ENCODE peak calls at places on chromosomes 13 and 19, in seven cellular contexts. S, Z, Q, G, J, L and D are unnamed samples.

GRCh38 chr13:54287062-54287764 is 1258.6 kb downstream of the OLFM4 start:
- DNase-seq in L (no peak), J (no peak), Z (no peak), S (no peak), G (no peak), Q (no peak), D (no peak)

GRCh38 chr19:13001502-13002388 is 6.5 kb downstream of the NFIX start:
- DNase-seq in J (peak; percentile 76), Z (peak; percentile 84), S (peak; percentile 85), Q (peak; percentile 61), L (peak; percentile 85), G (peak; percentile 71), D (no peak)

GRCh38 chr19:11251650-11252314 is 10.5 kb downstream of the DOCK6 start:
- DNase-seq in S (no peak), L (no peak), Z (no peak), Q (no peak), J (peak; percentile 55), G (no peak), D (no peak)

GRCh38 chr13:20487927-20488326 is 37.7 kb downstream of the CRYL1 start:
- DNase-seq in L (no peak), Z (no peak), G (no peak), S (no peak), J (no peak), Q (no peak), D (no peak)

GRCh38 chr13:25300861-25301346 is 521 bp upstream of the NUP58 start:
- DNase-seq in Q (peak; percentile 42), S (peak; percentile 62), J (peak; percentile 33), G (no peak), Z (no peak), L (peak; percentile 83), D (peak; percentile 52)

GRCh38 chr19:2345076-2345475 is 15.0 kb upstream of the TMPRSS9 start:
- DNase-seq in Q (no peak), G (no peak), Z (no peak), L (no peak), J (no peak), S (no peak), D (no peak)

GRCh38 chr19:49546825-49547565 is 19.2 kb downstream of the RCN3 start:
- DNase-seq in S (peak; percentile 86), Z (peak; percentile 68), Q (peak; percentile 74), G (peak; percentile 74), L (no peak), J (peak; percentile 76), D (peak; percentile 83)

GRCh38 chr13:99800004-99800403 is 171.6 kb downstream of the ZIC5 start:
- DNase-seq in Z (no peak), S (no peak), L (no peak), J (no peak), Q (no peak), G (no peak), D (no peak)

GRCh38 chr13:94433055-94433947 is 46.2 kb downstream of the DCT start:
- DNase-seq in J (no peak), G (no peak), Z (no peak), S (no peak), Q (no peak), L (no peak), D (no peak)

GRCh38 chr13:40589285-40590109 is 76.9 kb downstream of the FOXO1 start:
- DNase-seq in J (peak; percentile 56), L (no peak), Z (no peak), S (peak; percentile 74), G (no peak), Q (no peak), D (peak; percentile 74)

GRCh38 chr13:46961719-46962118 is 64.9 kb upstream of the HTR2A start:
- DNase-seq in Z (no peak), L (no peak), S (no peak), Q (no peak), G (no peak), J (no peak), D (no peak)

GRCh38 chr19:46716672-46717033 is 261 bp downstream of the PRKD2 start:
- DNase-seq in Q (no peak), L (no peak), G (no peak), J (no peak), Z (no peak), S (no peak), D (no peak)

GRCh38 chr13:111183959-111184684 is 69.0 kb downstream of the ARHGEF7 start:
- DNase-seq in G (no peak), J (no peak), L (no peak), Q (no peak), Z (no peak), S (no peak), D (no peak)

GRCh38 chr13:36736119-36736726 is 62.4 kb downstream of the SERTM1 start:
- DNase-seq in Z (no peak), Q (peak; percentile 52), L (no peak), J (peak; percentile 28), G (peak; percentile 45), S (no peak), D (peak; percentile 19)

GRCh38 chr19:12782424-12783225 is 7.3 kb upstream of the HOOK2 start:
- DNase-seq in G (peak; percentile 80), S (peak; percentile 93), L (peak; percentile 97), Z (peak; percentile 79), Q (peak; percentile 88), J (peak; percentile 94), D (peak; percentile 88)

GRCh38 chr19:58477130-58477529 is 978 bp downstream of the ZNF446 start:
- DNase-seq in Q (no peak), J (no peak), L (peak; percentile 78), Z (no peak), G (no peak), S (no peak), D (no peak)

GRCh38 chr13:66138172-66138811 is 1091.8 kb downstream of the PCDH9 start:
- DNase-seq in Z (no peak), Q (no peak), J (no peak), G (no peak), L (no peak), S (no peak), D (no peak)

GRCh38 chr19:16888629-16889371 is at the start of gene F2RL3:
- DNase-seq in S (no peak), L (peak; percentile 85), G (peak; percentile 38), Z (peak; percentile 42), J (peak; percentile 70), Q (peak; percentile 59), D (peak; percentile 81)

GRCh38 chr13:107834717-107835116 is 380.6 kb downstream of the LIG4 start:
- DNase-seq in Z (no peak), G (no peak), S (no peak), Q (no peak), L (no peak), J (no peak), D (no peak)

GRCh38 chr19:48368942-48369341 is 4.8 kb downstream of the SYNGR4 start:
- DNase-seq in Q (no peak), Z (no peak), J (no peak), S (no peak), L (no peak), G (no peak), D (peak; percentile 89)

GRCh38 chr13:55062662-55063061 is 2034.0 kb downstream of the OLFM4 start:
- DNase-seq in G (no peak), L (no peak), J (no peak), Z (no peak), Q (no peak), S (no peak), D (no peak)

GRCh38 chr19:46674416-46675178 is 13.6 kb upstream of the DACT3 start:
- DNase-seq in S (no peak), Q (no peak), Z (no peak), G (no peak), L (no peak), J (no peak), D (no peak)

GRCh38 chr19:8423821-8424223 is 10.7 kb downstream of the MARCHF2 start:
- DNase-seq in S (peak; percentile 98), J (peak; percentile 93), Z (peak; percentile 90), G (peak; percentile 89), Q (peak; percentile 88), L (peak; percentile 96), D (peak; percentile 56)

GRCh38 chr13:67554296-67554695 is 324.2 kb upstream of the PCDH9 start:
- DNase-seq in Z (no peak), J (no peak), G (no peak), L (no peak), S (no peak), Q (no peak), D (no peak)

GRCh38 chr13:30908416-30908980 is 2.4 kb downstream of the MEDAG start:
- DNase-seq in S (peak; percentile 83), Z (no peak), Q (no peak), J (peak; percentile 62), L (no peak), G (no peak), D (no peak)

GRCh38 chr19:45768644-45769053 is 403 bp downstream of the SIX5 start:
- DNase-seq in L (peak; percentile 88), Z (peak; percentile 61), S (no peak), J (no peak), G (peak; percentile 54), Q (no peak), D (peak; percentile 26)

DNA sequence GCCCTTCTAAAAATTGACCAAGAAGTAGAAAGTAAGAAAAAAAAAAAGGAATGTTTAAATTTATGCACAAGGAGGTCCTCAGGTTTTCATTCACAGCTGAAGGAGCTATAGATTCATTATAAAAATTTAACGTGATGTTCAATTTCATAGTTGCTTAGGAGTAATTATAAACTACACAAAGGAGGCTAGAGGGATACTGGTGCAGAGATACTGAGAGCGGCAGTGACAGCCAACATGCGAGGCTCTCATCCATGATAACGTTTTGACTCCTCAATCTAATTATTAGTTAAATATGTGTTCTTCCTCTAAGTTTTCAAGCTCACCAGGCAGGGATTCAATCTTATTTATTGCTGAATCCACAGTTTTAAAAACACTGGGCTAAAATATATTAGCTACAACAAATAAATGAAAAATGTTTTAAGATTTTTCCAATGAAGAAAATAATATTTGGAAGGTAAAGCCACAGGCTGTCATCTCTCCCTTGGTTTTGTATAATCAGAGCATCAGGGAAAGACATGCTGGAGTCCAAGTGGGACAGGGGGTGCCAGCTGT is 49.8 kb upstream of the TRPC4 start:
- DNase-seq in Q (no peak), J (no peak), Z (no peak), S (no peak), G (no peak), L (no peak), D (no peak)
- H3K4me3 ChIP-seq in Q (no peak overlapping the region), J (peak overlapping the region; percentile 15), Z (peak overlapping the region; percentile 20), S (no peak overlapping the region), G (no peak overlapping the region), L (no peak overlapping the region), D (no peak overlapping the region)

GRCh38 chr19:14135985-14136508 is 342 bp downstream of the ASF1B start:
- DNase-seq in Z (no peak), L (peak; percentile 86), J (no peak), Q (no peak), G (no peak), S (no peak), D (no peak)
- H3K27ac ChIP-seq in Z (peak overlapping the region; percentile 98), L (no peak overlapping the region), J (peak overlapping the region; percentile 33), Q (no peak overlapping the region), G (peak overlapping the region; percentile 95), S (peak overlapping the region; percentile 10), D (peak overlapping the region; percentile 79)

DNA sequence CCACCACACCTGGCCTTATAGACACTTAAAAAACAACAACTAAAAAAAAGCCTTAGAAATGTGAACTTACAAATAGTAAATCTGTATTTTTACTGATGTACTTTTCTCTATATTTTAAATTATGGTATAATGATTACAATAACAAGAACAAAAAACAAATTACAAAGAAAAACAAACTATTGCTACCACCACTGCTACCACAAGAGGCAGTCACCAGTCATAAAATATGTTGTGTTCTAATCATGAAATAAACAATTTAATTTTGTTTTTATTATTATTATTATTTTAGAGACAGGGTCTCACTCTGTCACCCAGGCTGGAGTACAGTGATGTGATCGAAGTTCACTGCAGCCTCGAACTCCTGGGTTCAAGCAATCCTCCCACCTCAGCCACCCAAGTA is 72.2 kb downstream of the DIAPH3 start:
- DNase-seq in Q (no peak), G (no peak), J (no peak), L (no peak), Z (no peak), S (no peak), D (no peak)
- TF ChIP-seq CTCF in Q (no peak), G (no peak), J (no peak), L (no peak), Z (no peak), S (no peak), D (no peak)

GRCh38 chr13:73532582-73532981 is 473.8 kb downstream of the KLF5 start:
- DNase-seq in J (no peak), L (no peak), G (no peak), Z (no peak), Q (no peak), S (no peak), D (no peak)
- H3K4me3 ChIP-seq in J (no peak overlapping the region), L (no peak overlapping the region), G (no peak overlapping the region), Z (no peak overlapping the region), Q (no peak overlapping the region), S (no peak overlapping the region), D (no peak overlapping the region)